ENCODE peak calls at places on chromosomes 3 and 15, in four cellular contexts. X is right atrium auricular region, T is adipocyte, L is fibroblast of lung. M is an unnamed sample. For H3K27me3 and H3K4me1, the result is how much of the 10 kb centered on the place peaks cover.

GRCh38 chr3:105402287-105402801 is 35.6 kb downstream of the ALCAM start:
- DNase-seq in X (no peak), T (no peak), L (no peak), M (peak)

GRCh38 chr3:141268281-141268680 is 36.7 kb downstream of the PXYLP1 start:
- DNase-seq in T (no peak), X (no peak), L (no peak), M (no peak)

GRCh38 chr3:125431391-125431790 is 56.3 kb upstream of the ZNF148 start:
- DNase-seq in T (peak), X (peak), L (no peak), M (no peak)

GRCh38 chr3:129077222-129077621 is 16.6 kb downstream of the GP9 start:
- DNase-seq in X (no peak), L (peak), T (no peak), M (no peak)

GRCh38 chr3:98518816-98519215 is 3.9 kb downstream of the CLDND1 start:
- DNase-seq in T (no peak), L (no peak), X (no peak), M (no peak)

GRCh38 chr3:30401971-30402370 is 204.4 kb upstream of the TGFBR2 start:
- DNase-seq in L (no peak), X (no peak), T (peak), M (no peak)

GRCh38 chr3:20041197-20041780 is 1.0 kb downstream of the KAT2B start:
- DNase-seq in T (peak), L (peak), X (peak), M (peak)

GRCh38 chr3:194133661-194134230 is 2.2 kb upstream of the HES1 start:
- DNase-seq in L (no peak), X (peak), T (no peak), M (peak)

GRCh38 chr3:149967067-149967685 is 3.5 kb downstream of the PFN2 start:
- DNase-seq in X (no peak), L (peak), T (peak), M (no peak)

GRCh38 chr15:40421246-40422157 is 15.9 kb downstream of the IVD start:
- DNase-seq in T (peak), X (peak), L (peak), M (peak)

GRCh38 chr15:73530649-73531048 is 87.7 kb downstream of the REC114 start:
- DNase-seq in T (peak), X (no peak), L (peak), M (no peak)

GRCh38 chr3:50714953-50715352 is 40.2 kb downstream of the DOCK3 start:
- DNase-seq in T (peak), L (no peak), X (no peak), M (no peak)

GRCh38 chr3:188431553-188431952 is 277.6 kb downstream of the LPP start:
- DNase-seq in L (peak), X (no peak), T (peak), M (no peak)

GRCh38 chr3:181329024-181329423 is 339.5 kb upstream of the DNAJC19 start:
- DNase-seq in L (no peak), X (no peak), T (no peak), M (peak)

GRCh38 chr15:70095387-70096214 is 2.1 kb downstream of the TLE3 start:
- DNase-seq in L (no peak), T (no peak), X (no peak), M (peak)

GRCh38 chr3:36193448-36193847 is 186.9 kb upstream of the STAC start:
- DNase-seq in T (no peak), L (no peak), X (no peak), M (no peak)

GRCh38 chr15:43185161-43186002 is at the start of gene CCNDBP1:
- DNase-seq in L (peak), T (peak), X (peak), M (peak)

GRCh38 chr15:40054746-40055575 is 16.0 kb upstream of the SRP14 start:
- DNase-seq in X (peak), T (peak), L (peak), M (no peak)

GRCh38 chr3:182248349-182248880 is 536.7 kb downstream of the SOX2 start:
- DNase-seq in T (peak), L (no peak), X (no peak), M (peak)

GRCh38 chr3:122355612-122356011 is 27.4 kb downstream of the MIX23 start:
- DNase-seq in T (no peak), X (no peak), L (no peak), M (no peak)

GRCh38 chr15:41462396-41462795 is 31.3 kb upstream of the ITPKA start:
- DNase-seq in X (no peak), L (peak), T (peak), M (no peak)

GRCh38 chr3:5105050-5105449 is 17.0 kb upstream of the ARL8B start:
- DNase-seq in X (no peak), L (no peak), T (no peak), M (no peak)

GRCh38 chr3:176403531-176403930 is 793.8 kb downstream of the TBL1XR1 start:
- DNase-seq in L (no peak), T (no peak), X (no peak), M (no peak)

GRCh38 chr3:165185707-165186327 is 10.4 kb downstream of the SLITRK3 start:
- DNase-seq in X (no peak), L (peak), T (peak), M (peak)

GRCh38 chr3:122184591-122184929 is 1.1 kb downstream of the CASR start:
- DNase-seq in T (no peak), X (no peak), L (no peak), M (no peak)

GRCh38 chr3:3800685-3801509 is 1.7 kb downstream of the LRRN1 start:
- DNase-seq in L (no peak), T (peak), X (no peak), M (peak)

GRCh38 chr3:134029734-134030381 is at the start of gene SLCO2A1:
- DNase-seq in L (peak), T (peak), X (no peak), M (no peak)

GRCh38 chr3:100245146-100245545 is 15.6 kb upstream of the TBC1D23 start:
- DNase-seq in T (no peak), L (no peak), X (no peak), M (no peak)

GRCh38 chr3:16888785-16889607 is 4.2 kb downstream of the PLCL2 start:
- DNase-seq in X (no peak), T (no peak), L (no peak), M (no peak)

GRCh38 chr15:88656760-88657221 is 18.0 kb downstream of the ISG20 start:
- DNase-seq in T (no peak), L (no peak), X (peak), M (peak)

GRCh38 chr3:132032959-132033358 is 1.9 kb downstream of the CPNE4 start:
- DNase-seq in L (no peak), T (no peak), X (no peak), M (no peak)
- H3K27me3 ChIP-seq in L (under half), T (under half), X (under half), M (under half)

GRCh38 chr3:184155644-184156521 is 706 bp downstream of the DVL3 start:
- DNase-seq in T (peak), X (peak), L (peak), M (peak)

GRCh38 chr3:184158394-184158793 is 3.2 kb downstream of the DVL3 start:
- DNase-seq in T (no peak), L (no peak), X (no peak), M (no peak)

GRCh38 chr3:184157206-184157605 is 2.0 kb downstream of the DVL3 start:
- DNase-seq in X (no peak), T (peak), L (no peak), M (no peak)

GRCh38 chr3:184154909-184155643 is at the start of gene DVL3:
- DNase-seq in X (no peak), L (peak), T (peak), M (peak)

DNA sequence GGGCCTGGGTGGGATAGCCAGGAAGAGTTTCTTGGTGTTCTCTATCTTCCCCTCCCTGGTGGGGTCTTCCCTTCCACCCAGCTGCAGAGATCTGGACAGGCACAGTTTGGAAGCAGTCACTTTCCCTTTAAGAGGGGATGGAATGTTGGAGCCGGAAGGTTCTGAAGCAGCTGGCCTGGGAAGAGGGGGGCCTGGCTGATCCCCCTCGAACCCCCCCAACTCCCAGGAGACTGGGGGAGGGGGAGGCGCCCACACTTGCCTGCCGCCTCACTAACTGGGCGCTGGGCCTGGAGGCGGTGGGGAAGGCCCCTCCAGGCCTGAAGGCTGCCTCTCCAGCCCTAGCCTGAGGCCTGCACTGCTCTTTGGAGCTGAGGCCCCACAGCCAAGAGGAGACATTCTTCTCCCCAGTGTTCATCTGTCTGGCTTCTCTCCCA is 1.4 kb downstream of the DVL3 start:
- DNase-seq in L (peak), T (peak), X (no peak), M (no peak)
- H3K4me1 ChIP-seq in L (under half), T (under half), X (under half), M (under half)

GRCh38 chr3:78112266-78112665 is 1072.4 kb downstream of the ROBO2 start:
- DNase-seq in L (peak), X (no peak), T (peak), M (no peak)

GRCh38 chr3:78115983-78116382 is 1076.1 kb downstream of the ROBO2 start:
- DNase-seq in X (no peak), T (no peak), L (no peak), M (no peak)

DNA sequence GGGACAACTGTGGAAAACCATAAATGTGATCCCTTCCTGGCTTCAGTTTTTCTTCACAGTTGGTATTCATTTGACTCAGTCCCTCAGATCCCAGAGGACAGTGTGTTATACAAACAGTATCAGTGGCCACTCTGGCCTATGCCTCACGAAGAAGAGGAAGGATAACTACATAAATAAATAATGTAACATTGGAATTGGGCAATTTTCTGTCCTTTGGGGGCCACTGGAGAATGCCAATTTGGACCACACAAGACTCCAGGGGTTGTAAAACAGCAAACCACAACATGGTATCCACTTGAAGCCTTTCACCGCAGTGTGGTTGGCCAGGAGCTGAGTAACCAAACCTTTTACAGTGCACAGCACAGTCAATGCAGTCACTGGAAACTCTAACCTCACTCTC is 1077.0 kb downstream of the ROBO2 start:
- DNase-seq in L (no peak), X (no peak), T (no peak), M (no peak)
- H3K27me3 ChIP-seq in L (under half), X (under half), T (under half), M (under half)

DNA sequence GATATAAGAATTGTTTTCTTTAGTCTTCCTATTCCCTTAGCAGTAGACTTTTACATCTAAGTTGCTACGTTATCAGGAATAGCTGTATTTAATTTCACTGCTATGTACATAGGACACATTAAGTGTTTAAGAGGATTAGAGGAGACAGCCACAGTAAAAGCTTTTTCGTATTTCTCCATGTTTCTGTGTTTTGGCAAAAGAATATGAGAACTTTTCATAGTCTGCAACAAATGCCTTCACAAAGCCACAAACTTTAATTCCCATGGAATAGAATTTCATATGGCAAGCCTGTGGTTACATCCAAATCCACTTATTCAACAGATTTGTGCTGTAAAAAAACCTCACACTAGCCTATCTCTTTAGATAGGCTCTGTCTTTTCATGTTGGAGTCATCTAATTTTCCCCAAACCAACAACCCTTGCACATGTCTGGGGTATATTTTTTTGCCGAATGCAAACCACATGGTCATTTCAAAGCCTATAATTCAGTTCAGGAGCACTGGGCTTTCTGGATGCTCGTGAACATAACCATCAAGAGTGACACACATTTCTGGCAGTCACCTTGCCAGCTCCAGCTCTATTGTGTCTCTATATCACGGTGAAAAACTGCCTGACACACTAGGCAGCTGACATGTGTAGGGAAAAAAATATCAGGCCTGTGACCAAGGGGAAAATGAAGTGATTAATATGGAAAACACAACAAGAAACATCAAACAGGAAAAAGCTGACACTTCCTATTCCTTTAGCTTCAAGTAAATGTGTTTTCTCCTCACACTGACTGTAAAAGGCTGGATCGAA is 19.2 kb downstream of the PLD1 start:
- DNase-seq in L (peak), X (no peak), T (no peak), M (no peak)
- H3K4me1 ChIP-seq in L (under half), X (under half), T (under half), M (under half)

GRCh38 chr3:10974746-10975375 is 17.7 kb upstream of the SLC6A1 start:
- DNase-seq in X (no peak), L (no peak), T (no peak), M (no peak)

GRCh38 chr3:10977864-10978510 is 14.6 kb upstream of the SLC6A1 start:
- DNase-seq in X (no peak), L (no peak), T (peak), M (no peak)

GRCh38 chr3:10978956-10979355 is 13.6 kb upstream of the SLC6A1 start:
- DNase-seq in T (no peak), L (no peak), X (no peak), M (no peak)

GRCh38 chr3:10975695-10976234 is 16.8 kb upstream of the SLC6A1 start:
- DNase-seq in L (no peak), X (no peak), T (no peak), M (no peak)

GRCh38 chr3:10976770-10977169 is 15.8 kb upstream of the SLC6A1 start:
- DNase-seq in L (no peak), T (no peak), X (no peak), M (no peak)
- H3K27me3 ChIP-seq in L (under half), T (under half), X (under half), M (under half)

GRCh38 chr3:71062037-71062919 is 521.2 kb downstream of the FOXP1 start:
- DNase-seq in L (peak), X (no peak), T (peak), M (peak)
- H3K4me1 ChIP-seq in L (under half), X (under half), T (half or more), M (under half)

GRCh38 chr15:96323250-96324162 is 7.0 kb upstream of the NR2F2 start:
- DNase-seq in L (peak), T (no peak), X (no peak), M (no peak)
- H3K27me3 ChIP-seq in L (under half), T (under half), X (under half), M (under half)

DNA sequence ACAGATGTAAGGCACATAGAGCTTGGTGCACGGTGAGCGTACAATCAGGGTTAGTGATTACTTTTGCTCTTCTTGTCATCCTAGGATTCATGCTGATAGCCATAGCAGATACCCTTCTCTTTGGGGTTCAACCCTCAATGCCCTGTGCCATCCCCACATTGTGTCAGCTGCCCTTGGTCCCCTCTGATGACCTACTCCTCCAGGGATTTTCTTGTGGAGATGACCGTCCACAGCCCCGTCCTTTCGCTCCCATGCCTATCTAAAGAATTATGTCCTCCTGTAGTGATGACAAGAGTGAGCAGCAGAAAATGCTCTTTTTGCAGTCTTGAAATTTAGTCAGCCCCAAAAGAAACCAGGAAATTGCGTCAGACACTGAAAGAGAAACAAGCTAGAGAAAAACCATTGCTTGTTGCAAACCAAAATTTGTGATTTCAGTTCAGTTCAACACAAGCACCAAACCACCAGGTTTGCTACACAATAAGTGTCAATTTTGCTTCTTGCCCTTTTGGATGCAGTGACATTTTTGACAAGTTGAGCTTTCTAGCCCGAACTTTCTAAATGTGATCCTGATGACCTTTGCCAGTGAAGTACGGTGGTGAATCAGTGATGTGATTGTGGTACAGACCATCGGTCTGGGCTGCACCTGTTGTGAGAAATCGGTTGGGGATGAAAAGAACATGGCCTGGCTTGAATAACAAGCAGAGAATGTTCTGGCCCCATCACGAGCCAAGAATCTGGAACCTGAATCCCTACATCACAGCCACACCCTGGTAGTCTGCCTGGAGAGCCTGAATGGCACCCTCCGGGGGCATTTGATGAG is 41.3 kb downstream of the CMTM7 start:
- DNase-seq in L (peak), X (peak), T (peak), M (no peak)
- H3K4me1 ChIP-seq in L (under half), X (under half), T (under half), M (under half)

GRCh38 chr15:37103475-37104071 is 3.2 kb upstream of the MEIS2 start:
- DNase-seq in T (no peak), L (no peak), X (no peak), M (no peak)
- H3K27me3 ChIP-seq in T (under half), L (under half), X (under half), M (under half)

M was measured in HAP-1.